ENCODE peak calls at places on chromosomes 5 and 9, in nine cellular contexts. H, M, F, Z, D, P, E, S and Y are unnamed samples. For H3K9me3, the result is how much of the 10 kb centered on the place peaks cover.

GRCh38 chr5:96629774-96630173 is 32.4 kb upstream of the CAST start:
- DNase-seq in H (no peak), M (peak), F (no peak), Z (no peak), D (peak), P (no peak), E (no peak), S (no peak), Y (no peak)

GRCh38 chr9:77980622-77981021 is 51.0 kb downstream of the GNAQ start:
- DNase-seq in H (no peak), M (no peak), F (no peak), Z (no peak), D (no peak), P (no peak), E (no peak), S (no peak), Y (no peak)

GRCh38 chr5:154575869-154576806 is 98.1 kb upstream of the HAND1 start:
- DNase-seq in H (no peak), M (no peak), F (no peak), Z (no peak), D (no peak), P (no peak), E (no peak), S (no peak), Y (no peak)

GRCh38 chr5:139847790-139848507 is 52.3 kb downstream of the PSD2 start:
- DNase-seq in H (peak), M (peak), F (no peak), Z (peak), D (no peak), P (no peak), E (peak), S (peak), Y (peak)

GRCh38 chr9:36874921-36875320 is 159.1 kb downstream of the PAX5 start:
- DNase-seq in H (no peak), M (no peak), F (no peak), Z (no peak), D (no peak), P (no peak), E (no peak), S (no peak), Y (no peak)

GRCh38 chr5:103260951-103261350 is 2.4 kb downstream of the MACIR start:
- DNase-seq in H (no peak), M (no peak), F (no peak), Z (no peak), D (no peak), P (no peak), E (no peak), S (no peak), Y (no peak)

GRCh38 chr5:80655231-80655784 is 525 bp upstream of the DHFR start:
- DNase-seq in H (no peak), M (no peak), F (no peak), Z (no peak), D (no peak), P (no peak), E (no peak), S (no peak), Y (no peak)

GRCh38 chr5:127419858-127420257 is 97.6 kb upstream of the PRRC1 start:
- DNase-seq in H (no peak), M (no peak), F (no peak), Z (no peak), D (no peak), P (no peak), E (no peak), S (no peak), Y (no peak)

GRCh38 chr5:79562351-79563246 is 48.7 kb upstream of the HOMER1 start:
- DNase-seq in H (no peak), M (no peak), F (no peak), Z (no peak), D (no peak), P (no peak), E (no peak), S (no peak), Y (no peak)

GRCh38 chr5:93899026-93899600 is 157.7 kb upstream of the POU5F2 start:
- DNase-seq in H (no peak), M (peak), F (no peak), Z (no peak), D (no peak), P (no peak), E (peak), S (no peak), Y (no peak)

GRCh38 chr9:108903437-108904103 is 30.4 kb downstream of the ELP1 start:
- DNase-seq in H (no peak), M (no peak), F (no peak), Z (no peak), D (no peak), P (no peak), E (no peak), S (no peak), Y (no peak)

GRCh38 chr5:40813698-40814281 is 15.6 kb upstream of the PRKAA1 start:
- DNase-seq in H (no peak), M (no peak), F (no peak), Z (no peak), D (no peak), P (no peak), E (no peak), S (no peak), Y (no peak)

GRCh38 chr5:80216753-80217596 is 38.9 kb downstream of the SERINC5 start:
- DNase-seq in H (peak), M (no peak), F (no peak), Z (no peak), D (no peak), P (no peak), E (no peak), S (peak), Y (peak)

GRCh38 chr5:61697811-61698587 is 365.9 kb downstream of the ZSWIM6 start:
- DNase-seq in H (no peak), M (no peak), F (no peak), Z (no peak), D (no peak), P (no peak), E (no peak), S (no peak), Y (no peak)

GRCh38 chr5:73901045-73901444 is 275.0 kb downstream of the ARHGEF28 start:
- DNase-seq in H (no peak), M (peak), F (no peak), Z (no peak), D (no peak), P (peak), E (no peak), S (no peak), Y (no peak)

GRCh38 chr5:81016116-81016515 is 56.0 kb downstream of the RASGRF2 start:
- DNase-seq in H (no peak), M (no peak), F (no peak), Z (no peak), D (no peak), P (no peak), E (no peak), S (no peak), Y (no peak)

GRCh38 chr5:28415791-28416443 is 1377.5 kb upstream of the CDH9 start:
- DNase-seq in H (no peak), M (no peak), F (no peak), Z (no peak), D (no peak), P (no peak), E (no peak), S (no peak), Y (no peak)

GRCh38 chr9:126217797-126218196 is 108.8 kb upstream of the MVB12B start:
- DNase-seq in H (no peak), M (no peak), F (no peak), Z (no peak), D (no peak), P (no peak), E (no peak), S (no peak), Y (no peak)

GRCh38 chr9:36250079-36250478 is 8.2 kb downstream of the GNE start:
- DNase-seq in H (no peak), M (no peak), F (no peak), Z (no peak), D (no peak), P (no peak), E (no peak), S (no peak), Y (no peak)

GRCh38 chr9:35759795-35760194 is 5.7 kb upstream of the MSMP start:
- DNase-seq in H (no peak), M (no peak), F (no peak), Z (no peak), D (no peak), P (no peak), E (no peak), S (no peak), Y (no peak)

GRCh38 chr9:107919263-107919662 is 429.7 kb upstream of the KLF4 start:
- DNase-seq in H (no peak), M (no peak), F (no peak), Z (no peak), D (no peak), P (no peak), E (no peak), S (no peak), Y (no peak)

GRCh38 chr9:133368249-133368881 is 7.5 kb downstream of the SURF4 start:
- DNase-seq in H (no peak), M (no peak), F (no peak), Z (no peak), D (no peak), P (no peak), E (no peak), S (no peak), Y (no peak)

GRCh38 chr5:32712463-32713395 is 1.6 kb downstream of the NPR3 start:
- DNase-seq in H (no peak), M (no peak), F (no peak), Z (no peak), D (no peak), P (no peak), E (no peak), S (no peak), Y (no peak)

GRCh38 chr9:98929866-98930265 is 13.8 kb upstream of the COL15A1 start:
- DNase-seq in H (peak), M (no peak), F (no peak), Z (no peak), D (no peak), P (peak), E (peak), S (no peak), Y (no peak)

GRCh38 chr5:94916619-94917018 is 298.1 kb downstream of the SLF1 start:
- DNase-seq in H (no peak), M (no peak), F (no peak), Z (no peak), D (no peak), P (no peak), E (no peak), S (no peak), Y (no peak)

GRCh38 chr9:108844391-108844790 is 11.4 kb downstream of the ACTL7B start:
- DNase-seq in H (no peak), M (no peak), F (no peak), Z (no peak), D (no peak), P (no peak), E (no peak), S (no peak), Y (no peak)

GRCh38 chr9:7033611-7034010 is 275.8 kb downstream of the KDM4C start:
- DNase-seq in H (no peak), M (no peak), F (no peak), Z (no peak), D (no peak), P (no peak), E (no peak), S (no peak), Y (no peak)

GRCh38 chr5:153952893-153953292 is 85.8 kb downstream of the FAM114A2 start:
- DNase-seq in H (no peak), M (no peak), F (no peak), Z (no peak), D (no peak), P (no peak), E (no peak), S (no peak), Y (no peak)

GRCh38 chr5:18119156-18119785 is 485.0 kb downstream of the TAF11L14 start:
- DNase-seq in H (no peak), M (no peak), F (no peak), Z (no peak), D (no peak), P (no peak), E (no peak), S (no peak), Y (no peak)

GRCh38 chr5:43000914-43001313 is 39.2 kb downstream of the ANXA2R start:
- DNase-seq in H (no peak), M (no peak), F (no peak), Z (no peak), D (no peak), P (no peak), E (no peak), S (no peak), Y (no peak)
- H3K4me3 ChIP-seq in H (no peak), M (peak), F (no peak), Z (no peak), D (peak), P (no peak), E (no peak), S (no peak), Y (no peak)

DNA sequence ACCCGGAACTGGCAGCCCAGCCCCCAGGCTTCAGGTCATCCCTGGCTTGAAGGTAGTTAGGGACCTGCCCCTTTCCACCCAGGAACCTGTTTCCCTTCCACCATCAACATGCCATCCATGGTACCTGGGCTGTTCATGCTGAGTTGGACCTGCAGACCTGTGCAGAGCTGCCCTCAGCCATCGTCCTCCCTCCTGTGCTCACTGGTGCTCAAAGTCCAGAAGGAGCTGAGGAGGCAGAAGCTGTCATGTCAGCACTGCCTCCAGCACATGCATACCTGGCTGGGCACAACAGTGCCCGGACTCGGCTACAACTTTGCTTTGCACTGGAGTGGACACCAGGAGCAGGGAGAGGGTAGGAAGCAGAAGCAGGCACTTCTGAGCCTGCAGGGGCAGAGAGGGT is 36.2 kb downstream of the BTNL8 start:
- DNase-seq in H (no peak), M (no peak), F (no peak), Z (no peak), D (no peak), P (no peak), E (no peak), S (no peak), Y (no peak)
- H3K9me3 ChIP-seq in H (under half), M (under half), F (under half), Z (under half), D (under half), P (under half), E (under half), S (under half), Y (under half)

GRCh38 chr5:1668141-1668721 is 131.4 kb downstream of the MRPL36 start:
- DNase-seq in H (no peak), M (no peak), F (no peak), Z (peak), D (no peak), P (no peak), E (peak), S (no peak), Y (no peak)
- H3K4me3 ChIP-seq in H (no peak), M (no peak), F (peak), Z (no peak), D (no peak), P (no peak), E (no peak), S (no peak), Y (no peak)

DNA sequence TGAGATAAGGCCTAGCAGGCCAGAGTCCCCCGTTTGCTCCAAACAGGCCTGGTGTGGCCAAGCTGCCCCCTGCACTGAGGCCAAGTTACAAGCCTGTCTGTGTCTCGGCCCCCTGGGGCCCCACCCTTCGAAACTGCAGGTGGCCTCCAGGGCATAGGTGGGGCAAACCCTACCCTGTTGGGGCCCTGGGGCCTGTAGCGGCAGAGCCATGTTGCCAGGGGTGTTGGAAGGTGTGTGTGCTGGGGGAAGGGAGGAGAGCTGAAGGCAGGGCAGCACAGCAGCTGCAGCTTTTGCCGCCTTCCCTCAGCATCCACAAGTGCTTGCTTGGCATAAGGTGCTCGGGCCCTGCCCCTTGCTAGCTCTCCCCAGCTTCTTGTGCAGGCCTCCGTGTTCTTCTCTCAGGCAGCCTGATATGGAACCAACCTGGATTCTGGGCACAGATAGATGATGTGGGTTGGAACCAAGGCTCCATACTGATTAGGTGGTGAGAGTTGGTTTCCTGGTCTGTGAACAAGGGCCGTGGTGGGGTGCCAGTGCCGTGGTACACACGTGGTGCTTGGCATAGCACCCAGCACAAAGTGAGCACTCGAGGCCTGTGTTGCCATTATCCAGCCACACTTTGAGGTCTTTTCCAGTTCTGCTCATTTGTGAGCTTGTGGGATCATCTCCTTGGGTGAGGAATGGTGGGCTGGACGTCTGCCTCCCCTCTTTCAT is 12.6 kb downstream of the IRF1 start:
- DNase-seq in H (no peak), M (no peak), F (no peak), Z (no peak), D (no peak), P (no peak), E (no peak), S (no peak), Y (no peak)
- H3K9me3 ChIP-seq in H (under half), M (under half), F (under half), Z (under half), D (under half), P (under half), E (under half), S (under half), Y (under half)

DNA sequence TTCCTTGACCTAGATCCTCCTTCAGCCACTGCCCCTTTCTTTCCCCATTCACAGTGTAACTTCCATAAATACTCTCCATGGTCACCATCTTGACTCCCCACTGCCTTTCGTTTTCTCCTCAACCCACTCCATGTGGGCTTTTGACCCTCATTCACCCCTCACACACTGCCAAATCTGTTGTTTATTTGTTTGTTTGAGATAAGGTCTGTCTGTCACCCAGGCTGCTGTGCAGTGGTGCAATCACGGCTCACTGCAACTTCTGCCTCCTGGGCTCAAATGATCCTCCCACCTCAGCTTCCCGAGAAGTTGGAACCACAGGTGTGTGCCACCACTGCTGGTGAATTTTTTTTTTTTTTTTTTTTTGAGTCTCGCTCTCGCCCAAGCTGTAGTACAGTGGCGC is 162.9 kb downstream of the FGF1 start:
- DNase-seq in H (no peak), M (no peak), F (no peak), Z (no peak), D (no peak), P (no peak), E (no peak), S (no peak), Y (no peak)
- H3K4me3 ChIP-seq in H (no peak), M (no peak), F (no peak), Z (no peak), D (no peak), P (no peak), E (no peak), S (no peak), Y (no peak)

GRCh38 chr9:100309992-100310391 is 42.8 kb downstream of the TEX10 start:
- DNase-seq in H (no peak), M (no peak), F (no peak), Z (no peak), D (no peak), P (no peak), E (no peak), S (no peak), Y (no peak)
- H3K9me3 ChIP-seq in H (under half), M (under half), F (under half), Z (under half), D (under half), P (under half), E (under half), S (under half), Y (under half)

GRCh38 chr5:38556599-38557308 is at the start of gene LIFR:
- DNase-seq in H (peak), M (peak), F (no peak), Z (no peak), D (no peak), P (peak), E (peak), S (peak), Y (peak)

GRCh38 chr5:38554860-38555259 is 1.6 kb downstream of the LIFR start:
- DNase-seq in H (no peak), M (no peak), F (no peak), Z (no peak), D (no peak), P (no peak), E (no peak), S (no peak), Y (no peak)

GRCh38 chr5:38557309-38557710 is 864 bp upstream of the LIFR start:
- DNase-seq in H (peak), M (no peak), F (no peak), Z (no peak), D (no peak), P (no peak), E (no peak), S (peak), Y (no peak)

GRCh38 chr5:38556115-38556598 is 289 bp downstream of the LIFR start:
- DNase-seq in H (peak), M (peak), F (no peak), Z (no peak), D (no peak), P (no peak), E (peak), S (no peak), Y (no peak)

GRCh38 chr5:38555354-38556114 is 912 bp downstream of the LIFR start:
- DNase-seq in H (no peak), M (no peak), F (no peak), Z (no peak), D (no peak), P (no peak), E (no peak), S (no peak), Y (no peak)
- H3K4me3 ChIP-seq in H (peak), M (peak), F (peak), Z (peak), D (peak), P (peak), E (peak), S (peak), Y (peak)